ENCODE peak calls at places on chromosomes 4 and X, in eight cellular contexts. V is stimulated activated CD4-positive, alpha-beta T cell treated with anti-CD3 and anti-CD28 coated beads, Interleukin-4, amount 100 ng/mL, for 1 hour; C is OCI-LY7; U is fibroblast of mammary gland; Y is mesenteric fat pad; M is NCI-H69; Q is SHP77; A is T-helper 17 cell. B is an unnamed sample.

GRCh38 chrX:153687121-153688039 is at the start of gene SLC6A8:
- DNase-seq in Q (no peak), A (peak; percentile 18), Y (no peak), V (peak; percentile 32), C (peak; percentile 31), M (peak; percentile 85), U (peak; percentile 37), B (peak; percentile 60)

GRCh38 chr4:889516-889915 is 42.6 kb downstream of the GAK start:
- DNase-seq in V (no peak), C (no peak), M (no peak), Q (no peak), A (no peak), U (no peak), Y (no peak), B (no peak)

GRCh38 chr4:85773372-85773771 is 298.4 kb downstream of the ARHGAP24 start:
- DNase-seq in C (no peak), Y (no peak), V (no peak), Q (no peak), U (no peak), A (no peak), M (no peak), B (no peak)

GRCh38 chrX:133913009-133913408 is 72.4 kb downstream of the GPC3 start:
- DNase-seq in Y (no peak), V (no peak), U (no peak), C (no peak), Q (no peak), A (no peak), M (no peak), B (no peak)

GRCh38 chr4:70666369-70666768 is at the start of gene JCHAIN:
- DNase-seq in U (no peak), A (no peak), V (no peak), Q (no peak), C (peak; percentile 70), Y (no peak), M (no peak), B (peak; percentile 22)

GRCh38 chr4:182560358-182560757 is 317.2 kb downstream of the TENM3 start:
- DNase-seq in U (no peak), A (no peak), M (peak; percentile 97), Q (no peak), Y (no peak), C (no peak), V (no peak), B (no peak)

GRCh38 chrX:18577400-18577799 is 94.5 kb downstream of the RS1 start:
- DNase-seq in Y (no peak), C (no peak), V (no peak), Q (no peak), M (no peak), A (no peak), U (no peak), B (no peak)

GRCh38 chr4:76799139-76799538 is 98.8 kb downstream of the SOWAHB start:
- DNase-seq in U (no peak), M (no peak), C (no peak), V (no peak), Q (no peak), Y (no peak), A (no peak), B (no peak)

GRCh38 chr4:61210186-61210939 is 10.2 kb downstream of the ADGRL3 start:
- DNase-seq in Y (no peak), M (peak; percentile 92), Q (peak; percentile 76), A (no peak), U (no peak), C (no peak), V (no peak), B (no peak)

GRCh38 chr4:140099993-140100392 is 54.0 kb downstream of the MAML3 start:
- DNase-seq in V (no peak), Q (no peak), A (no peak), U (no peak), M (peak; percentile 79), Y (no peak), C (no peak), B (no peak)

GRCh38 chr4:68905598-68906237 is 45.9 kb downstream of the UGT2A3 start:
- DNase-seq in Q (no peak), V (no peak), C (no peak), M (no peak), U (no peak), Y (no peak), A (no peak), B (peak; percentile 16)

GRCh38 chrX:13759152-13759718 is 24.7 kb downstream of the OFD1 start:
- DNase-seq in A (no peak), V (no peak), Y (no peak), C (peak; percentile 83), Q (no peak), M (peak; percentile 17), U (peak; percentile 36), B (no peak)

GRCh38 chr4:151801547-151802516 is 41.0 kb upstream of the GATB start:
- DNase-seq in M (peak; percentile 44), U (peak; percentile 57), C (peak; percentile 56), A (peak; percentile 25), V (peak; percentile 65), Y (no peak), Q (peak; percentile 9), B (peak; percentile 54)

GRCh38 chr4:56326363-56326762 is 60.9 kb downstream of the AASDH start:
- DNase-seq in Q (no peak), Y (no peak), U (no peak), C (no peak), V (no peak), M (no peak), A (no peak), B (peak; percentile 6)

GRCh38 chrX:136620780-136621179 is 27.2 kb upstream of the CD40LG start:
- DNase-seq in A (no peak), C (no peak), U (no peak), M (no peak), V (no peak), Y (no peak), Q (no peak), B (no peak)

B was measured in fibroblast of pulmonary artery.